ENCODE peak calls at places on chromosomes 16 and 17, in six cellular contexts. One of them, this sample, is unnamed. For H3K4me1, the result is how much of the 10 kb centered on the place peaks cover.

GRCh38 chr17:12959441-12959840 is 58.4 kb downstream of the ELAC2 start:
- DNase-seq in H1: no peak
- DNase-seq in trophoblast cell: peak
- DNase-seq in mesenchymal stem cell: no peak
- DNase-seq in neuronal stem cell: no peak
- DNase-seq in IMR-90: peak
- DNase-seq in this sample: no peak

GRCh38 chr17:9158545-9159452 is 137.5 kb downstream of the NTN1 start:
- DNase-seq in mesenchymal stem cell: no peak
- DNase-seq in H1: no peak
- DNase-seq in neuronal stem cell: no peak
- DNase-seq in trophoblast cell: no peak
- DNase-seq in IMR-90: no peak
- DNase-seq in this sample: no peak

GRCh38 chr16:57575468-57576277 is 33.2 kb downstream of the ADGRG5 start:
- DNase-seq in mesenchymal stem cell: no peak
- DNase-seq in IMR-90: no peak
- DNase-seq in H1: no peak
- DNase-seq in trophoblast cell: peak
- DNase-seq in neuronal stem cell: no peak
- DNase-seq in this sample: no peak

GRCh38 chr16:4680673-4681470 is 12.5 kb upstream of the NUDT16L1 start:
- DNase-seq in mesenchymal stem cell: no peak
- DNase-seq in neuronal stem cell: no peak
- DNase-seq in trophoblast cell: no peak
- DNase-seq in H1: no peak
- DNase-seq in IMR-90: no peak
- DNase-seq in this sample: no peak

GRCh38 chr17:79749156-79749815 is 18.5 kb downstream of the ENPP7 start:
- DNase-seq in neuronal stem cell: no peak
- DNase-seq in IMR-90: peak
- DNase-seq in H1: no peak
- DNase-seq in trophoblast cell: peak
- DNase-seq in mesenchymal stem cell: peak
- DNase-seq in this sample: no peak

GRCh38 chr17:83193336-83194188 is 114.2 kb downstream of the METRNL start:
- DNase-seq in neuronal stem cell: no peak
- DNase-seq in trophoblast cell: no peak
- DNase-seq in IMR-90: no peak
- DNase-seq in H1: no peak
- DNase-seq in mesenchymal stem cell: no peak
- DNase-seq in this sample: no peak

GRCh38 chr16:11347831-11348230 is 2.6 kb downstream of the RMI2 start:
- DNase-seq in trophoblast cell: peak
- DNase-seq in H1: no peak
- DNase-seq in mesenchymal stem cell: no peak
- DNase-seq in neuronal stem cell: no peak
- DNase-seq in IMR-90: no peak
- DNase-seq in this sample: no peak

GRCh38 chr17:13510062-13510461 is 91.7 kb downstream of the HS3ST3A1 start:
- DNase-seq in mesenchymal stem cell: no peak
- DNase-seq in IMR-90: peak
- DNase-seq in neuronal stem cell: no peak
- DNase-seq in trophoblast cell: no peak
- DNase-seq in H1: no peak
- DNase-seq in this sample: no peak

GRCh38 chr16:6884002-6884401 is 448.6 kb upstream of the RBFOX1 start:
- DNase-seq in neuronal stem cell: no peak
- DNase-seq in mesenchymal stem cell: no peak
- DNase-seq in trophoblast cell: no peak
- DNase-seq in IMR-90: no peak
- DNase-seq in H1: no peak
- DNase-seq in this sample: no peak

GRCh38 chr17:70169707-70170597 is 620 bp downstream of the KCNJ2 start:
- DNase-seq in mesenchymal stem cell: peak
- DNase-seq in neuronal stem cell: no peak
- DNase-seq in trophoblast cell: peak
- DNase-seq in IMR-90: peak
- DNase-seq in H1: no peak
- DNase-seq in this sample: no peak

GRCh38 chr17:28338056-28338768 is 2.7 kb downstream of the TNFAIP1 start:
- DNase-seq in IMR-90: peak
- DNase-seq in trophoblast cell: no peak
- DNase-seq in mesenchymal stem cell: peak
- DNase-seq in H1: no peak
- DNase-seq in neuronal stem cell: no peak
- DNase-seq in this sample: no peak

GRCh38 chr17:73266796-73267195 is 5.1 kb upstream of the CPSF4L start:
- DNase-seq in H1: no peak
- DNase-seq in neuronal stem cell: no peak
- DNase-seq in mesenchymal stem cell: no peak
- DNase-seq in IMR-90: no peak
- DNase-seq in trophoblast cell: no peak
- DNase-seq in this sample: no peak

GRCh38 chr17:49667854-49668253 is 10.0 kb downstream of the SPOP start:
- DNase-seq in trophoblast cell: peak
- DNase-seq in IMR-90: no peak
- DNase-seq in H1: no peak
- DNase-seq in mesenchymal stem cell: no peak
- DNase-seq in neuronal stem cell: no peak
- DNase-seq in this sample: no peak

GRCh38 chr17:21286771-21287702 is 2.5 kb downstream of the MAP2K3 start:
- DNase-seq in H1: no peak
- DNase-seq in trophoblast cell: no peak
- DNase-seq in mesenchymal stem cell: no peak
- DNase-seq in neuronal stem cell: no peak
- DNase-seq in IMR-90: no peak
- DNase-seq in this sample: no peak

GRCh38 chr17:75447951-75448856 is 8.2 kb upstream of the TMEM94 start:
- DNase-seq in trophoblast cell: peak
- DNase-seq in IMR-90: peak
- DNase-seq in H1: no peak
- DNase-seq in mesenchymal stem cell: no peak
- DNase-seq in neuronal stem cell: no peak
- DNase-seq in this sample: no peak

GRCh38 chr17:65530158-65530984 is 31.1 kb downstream of the AXIN2 start:
- DNase-seq in mesenchymal stem cell: no peak
- DNase-seq in H1: no peak
- DNase-seq in neuronal stem cell: no peak
- DNase-seq in IMR-90: no peak
- DNase-seq in trophoblast cell: peak
- DNase-seq in this sample: no peak

GRCh38 chr16:65988019-65988418 is 378.5 kb upstream of the CDH5 start:
- DNase-seq in neuronal stem cell: no peak
- DNase-seq in H1: no peak
- DNase-seq in trophoblast cell: no peak
- DNase-seq in IMR-90: no peak
- DNase-seq in mesenchymal stem cell: no peak
- DNase-seq in this sample: no peak

GRCh38 chr16:53098526-53099317 is 43.9 kb downstream of the CHD9 start:
- DNase-seq in IMR-90: peak
- DNase-seq in mesenchymal stem cell: peak
- DNase-seq in trophoblast cell: peak
- DNase-seq in H1: no peak
- DNase-seq in neuronal stem cell: peak
- DNase-seq in this sample: peak

GRCh38 chr17:64306850-64307463 is 43.9 kb upstream of the TEX2 start:
- DNase-seq in trophoblast cell: peak
- DNase-seq in neuronal stem cell: peak
- DNase-seq in mesenchymal stem cell: peak
- DNase-seq in H1: peak
- DNase-seq in IMR-90: peak
- DNase-seq in this sample: peak

GRCh38 chr17:43543300-43543699 is 2.8 kb downstream of the ETV4 start:
- DNase-seq in IMR-90: peak
- DNase-seq in mesenchymal stem cell: no peak
- DNase-seq in H1: no peak
- DNase-seq in trophoblast cell: no peak
- DNase-seq in neuronal stem cell: no peak
- DNase-seq in this sample: peak

GRCh38 chr16:66198641-66199040 is 167.8 kb upstream of the CDH5 start:
- DNase-seq in mesenchymal stem cell: no peak
- DNase-seq in H1: no peak
- DNase-seq in neuronal stem cell: no peak
- DNase-seq in trophoblast cell: no peak
- DNase-seq in IMR-90: no peak
- DNase-seq in this sample: no peak

GRCh38 chr16:4336701-4337539 is 14.2 kb downstream of the PAM16 start:
- DNase-seq in IMR-90: no peak
- DNase-seq in H1: no peak
- DNase-seq in mesenchymal stem cell: no peak
- DNase-seq in trophoblast cell: no peak
- DNase-seq in neuronal stem cell: no peak
- DNase-seq in this sample: peak

GRCh38 chr16:1488619-1489018 is at the start of gene PTX4:
- DNase-seq in H1: no peak
- DNase-seq in IMR-90: no peak
- DNase-seq in mesenchymal stem cell: no peak
- DNase-seq in trophoblast cell: no peak
- DNase-seq in neuronal stem cell: no peak
- DNase-seq in this sample: no peak

GRCh38 chr16:1487395-1488053 is 1.2 kb downstream of the PTX4 start:
- DNase-seq in H1: no peak
- DNase-seq in trophoblast cell: no peak
- DNase-seq in neuronal stem cell: no peak
- DNase-seq in mesenchymal stem cell: no peak
- DNase-seq in IMR-90: no peak
- DNase-seq in this sample: no peak

GRCh38 chr16:1491327-1491726 is 1.8 kb upstream of the TELO2 start:
- DNase-seq in neuronal stem cell: no peak
- DNase-seq in trophoblast cell: no peak
- DNase-seq in mesenchymal stem cell: no peak
- DNase-seq in H1: no peak
- DNase-seq in IMR-90: no peak
- DNase-seq in this sample: no peak

GRCh38 chr16:1488054-1488601 is 616 bp downstream of the PTX4 start:
- DNase-seq in mesenchymal stem cell: no peak
- DNase-seq in neuronal stem cell: no peak
- DNase-seq in H1: no peak
- DNase-seq in IMR-90: no peak
- DNase-seq in trophoblast cell: no peak
- DNase-seq in this sample: no peak

DNA sequence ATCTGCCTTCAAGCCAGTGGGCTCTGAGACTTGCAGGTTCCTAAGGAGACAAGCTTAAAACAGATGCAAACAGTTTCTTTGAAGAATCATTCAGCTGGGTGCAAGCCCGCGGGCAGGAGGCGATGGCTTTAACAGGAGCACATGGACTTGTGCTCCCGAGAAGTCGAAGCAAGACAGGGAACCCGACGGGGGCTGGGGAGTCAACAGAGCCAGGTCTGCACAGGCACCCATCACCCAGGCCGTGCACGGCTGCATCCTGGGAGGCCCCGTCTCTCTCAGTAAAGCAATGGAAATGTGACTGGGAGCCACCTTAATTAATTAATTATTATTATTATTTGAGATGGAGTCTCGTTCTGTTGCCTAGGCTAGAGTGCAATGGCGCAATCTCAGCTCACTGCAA is 333 bp upstream of the PTX4 start:
- DNase-seq in neuronal stem cell: no peak
- DNase-seq in trophoblast cell: no peak
- DNase-seq in H1: no peak
- DNase-seq in IMR-90: no peak
- DNase-seq in mesenchymal stem cell: no peak
- DNase-seq in this sample: no peak
- H3K14ac ChIP-seq in neuronal stem cell: no peak
- H3K14ac ChIP-seq in trophoblast cell: no peak
- H3K14ac ChIP-seq in H1: no peak
- H3K14ac ChIP-seq in IMR-90: no peak
- H3K14ac ChIP-seq in mesenchymal stem cell: no peak
- H3K14ac ChIP-seq in this sample: no peak

DNA sequence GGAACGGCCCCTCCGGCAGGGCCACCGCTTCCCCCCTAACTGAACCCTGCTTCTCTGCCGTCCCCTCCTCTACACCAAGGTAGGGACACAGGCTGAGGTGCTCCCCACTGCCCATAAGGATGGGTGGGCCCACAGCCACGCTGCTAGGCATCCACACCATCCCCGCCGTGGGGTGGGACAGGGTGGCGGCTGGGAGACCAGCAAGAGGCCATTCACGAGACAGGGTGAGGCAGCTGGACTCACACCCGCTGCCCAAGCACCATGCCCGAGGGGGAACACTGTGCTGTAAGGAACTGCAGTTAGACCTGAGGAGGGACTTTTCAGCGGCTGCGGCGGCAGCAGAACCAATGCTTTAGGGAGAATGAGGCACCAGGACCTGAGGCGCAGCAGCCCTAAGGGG is 47.5 kb upstream of the RRN3 start:
- DNase-seq in trophoblast cell: no peak
- DNase-seq in neuronal stem cell: no peak
- DNase-seq in H1: no peak
- DNase-seq in mesenchymal stem cell: no peak
- DNase-seq in IMR-90: no peak
- DNase-seq in this sample: no peak
- H3K4me1 ChIP-seq in trophoblast cell: under half
- H3K4me1 ChIP-seq in neuronal stem cell: under half
- H3K4me1 ChIP-seq in H1: under half
- H3K4me1 ChIP-seq in mesenchymal stem cell: under half
- H3K4me1 ChIP-seq in IMR-90: under half
- H3K4me1 ChIP-seq in this sample: under half

GRCh38 chr17:17173921-17174320 is 32.2 kb downstream of the PLD6 start:
- DNase-seq in trophoblast cell: no peak
- DNase-seq in neuronal stem cell: no peak
- DNase-seq in mesenchymal stem cell: no peak
- DNase-seq in H1: no peak
- DNase-seq in IMR-90: no peak
- DNase-seq in this sample: no peak
- H3K4ac ChIP-seq in trophoblast cell: no peak
- H3K4ac ChIP-seq in neuronal stem cell: no peak
- H3K4ac ChIP-seq in mesenchymal stem cell: no peak
- H3K4ac ChIP-seq in H1: no peak
- H3K4ac ChIP-seq in IMR-90: no peak
- H3K4ac ChIP-seq in this sample: no peak

GRCh38 chr16:28279006-28279405 is 13.3 kb upstream of the SBK1 start:
- DNase-seq in IMR-90: no peak
- DNase-seq in neuronal stem cell: no peak
- DNase-seq in H1: no peak
- DNase-seq in mesenchymal stem cell: no peak
- DNase-seq in trophoblast cell: no peak
- DNase-seq in this sample: no peak

GRCh38 chr16:28283798-28284577 is 8.3 kb upstream of the SBK1 start:
- DNase-seq in neuronal stem cell: no peak
- DNase-seq in trophoblast cell: no peak
- DNase-seq in IMR-90: no peak
- DNase-seq in mesenchymal stem cell: no peak
- DNase-seq in H1: no peak
- DNase-seq in this sample: peak

GRCh38 chr16:28282045-28282444 is 10.3 kb upstream of the SBK1 start:
- DNase-seq in mesenchymal stem cell: no peak
- DNase-seq in neuronal stem cell: no peak
- DNase-seq in trophoblast cell: no peak
- DNase-seq in H1: no peak
- DNase-seq in IMR-90: no peak
- DNase-seq in this sample: no peak

GRCh38 chr16:28280881-28281836 is 11.2 kb upstream of the SBK1 start:
- DNase-seq in trophoblast cell: no peak
- DNase-seq in IMR-90: no peak
- DNase-seq in H1: no peak
- DNase-seq in neuronal stem cell: no peak
- DNase-seq in mesenchymal stem cell: no peak
- DNase-seq in this sample: no peak

GRCh38 chr16:28283173-28283572 is 9.2 kb upstream of the SBK1 start:
- DNase-seq in H1: no peak
- DNase-seq in mesenchymal stem cell: no peak
- DNase-seq in neuronal stem cell: no peak
- DNase-seq in IMR-90: no peak
- DNase-seq in trophoblast cell: no peak
- DNase-seq in this sample: no peak
- H3K14ac ChIP-seq in H1: no peak
- H3K14ac ChIP-seq in mesenchymal stem cell: no peak
- H3K14ac ChIP-seq in neuronal stem cell: no peak
- H3K14ac ChIP-seq in IMR-90: no peak
- H3K14ac ChIP-seq in trophoblast cell: no peak
- H3K14ac ChIP-seq in this sample: no peak